ENCODE peak calls at places on chromosomes 12 and 14, in four cellular contexts. C, A, N and Q are unnamed samples.

GRCh38 chr12:38137287-38137686 is 179.3 kb upstream of the ALG10B start:
- DNase-seq in C (no peak), A (no peak), N (no peak), Q (no peak)

GRCh38 chr14:74988131-74988530 is 14.6 kb upstream of the EIF2B2 start:
- DNase-seq in C (no peak), A (no peak), N (peak), Q (no peak)

GRCh38 chr12:112996501-112996900 is 18.2 kb downstream of the OAS2 start:
- DNase-seq in C (no peak), A (no peak), N (no peak), Q (no peak)

GRCh38 chr14:77302926-77303325 is 17.8 kb downstream of the POMT2 start:
- DNase-seq in C (no peak), A (no peak), N (peak), Q (peak)

GRCh38 chr14:103522649-103523582 is at the start of gene CKB:
- DNase-seq in C (peak), A (no peak), N (no peak), Q (no peak)

GRCh38 chr14:90733139-90733808 is 83.0 kb downstream of the TTC7B start:
- DNase-seq in C (no peak), A (no peak), N (no peak), Q (no peak)

GRCh38 chr12:93946542-93947150 is 201.7 kb upstream of the PLXNC1 start:
- DNase-seq in C (no peak), A (no peak), N (peak), Q (no peak)

GRCh38 chr12:132471011-132471857 is 18.7 kb upstream of the FBRSL1 start:
- DNase-seq in C (no peak), A (peak), N (no peak), Q (no peak)

GRCh38 chr14:64693766-64694165 is 10.5 kb upstream of the PLEKHG3 start:
- DNase-seq in C (no peak), A (no peak), N (no peak), Q (no peak)

GRCh38 chr12:86787419-86787818 is 531.2 kb upstream of the MGAT4C start:
- DNase-seq in C (no peak), A (no peak), N (no peak), Q (no peak)

GRCh38 chr14:23629831-23630396 is 6.2 kb upstream of the DHRS2 start:
- DNase-seq in C (no peak), A (peak), N (no peak), Q (no peak)

GRCh38 chr14:105369653-105370040 is 28.7 kb upstream of the TEX22 start:
- DNase-seq in C (no peak), A (no peak), N (no peak), Q (no peak)

GRCh38 chr12:124632510-124632909 is 65.1 kb upstream of the NCOR2 start:
- DNase-seq in C (peak), A (no peak), N (peak), Q (no peak)

GRCh38 chr14:29278301-29278700 is 511.7 kb downstream of the FOXG1 start:
- DNase-seq in C (no peak), A (no peak), N (peak), Q (no peak)

GRCh38 chr14:21042918-21043317 is 756 bp downstream of the RNASE7 start:
- DNase-seq in C (no peak), A (peak), N (no peak), Q (no peak)

GRCh38 chr14:61462566-61463195 is 141.3 kb downstream of the PRKCH start:
- DNase-seq in C (no peak), A (no peak), N (peak), Q (no peak)

GRCh38 chr12:51822956-51823355 is 25.6 kb downstream of the FIGNL2 start:
- DNase-seq in C (no peak), A (peak), N (no peak), Q (no peak)

GRCh38 chr12:5051913-5052312 is 8.2 kb downstream of the KCNA5 start:
- DNase-seq in C (no peak), A (no peak), N (no peak), Q (no peak)

DNA sequence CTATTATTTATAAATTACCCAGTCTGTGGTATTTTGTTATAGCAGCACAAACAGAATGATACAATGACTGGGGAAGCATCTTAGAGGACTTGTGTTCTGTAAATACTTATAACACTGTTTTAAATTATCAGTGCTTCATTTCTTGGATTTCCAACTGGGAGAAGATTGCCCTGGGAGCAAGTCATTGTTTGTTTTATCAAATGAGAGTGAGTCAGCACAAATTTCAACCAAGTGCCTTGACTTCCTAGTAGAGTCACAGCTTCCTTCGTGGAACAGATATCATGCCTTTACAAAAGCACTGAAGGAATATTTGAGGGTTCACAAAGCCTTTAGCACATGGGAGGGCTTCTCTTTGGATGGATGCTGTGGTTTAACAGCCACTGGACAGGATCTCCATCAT is 234.1 kb downstream of the KTN1 start:
- DNase-seq in C (no peak), A (no peak), N (no peak), Q (no peak)
- TF ChIP-seq CTCF in C (no peak), A (no peak), N (no peak), Q (no peak)

GRCh38 chr12:47407730-47408129 is 298.1 kb downstream of the RPAP3 start:
- DNase-seq in C (no peak), A (no peak), N (no peak), Q (no peak)

GRCh38 chr12:47410383-47410782 is 295.4 kb downstream of the RPAP3 start:
- DNase-seq in C (no peak), A (no peak), N (no peak), Q (no peak)

GRCh38 chr12:47410862-47411261 is 295.0 kb downstream of the RPAP3 start:
- DNase-seq in C (no peak), A (no peak), N (no peak), Q (no peak)

GRCh38 chr12:47409310-47409709 is 296.5 kb downstream of the RPAP3 start:
- DNase-seq in C (no peak), A (no peak), N (no peak), Q (no peak)

GRCh38 chr12:47408171-47408871 is 297.5 kb downstream of the RPAP3 start:
- DNase-seq in C (no peak), A (no peak), N (no peak), Q (peak)
- TF ChIP-seq CTCF in C (no peak), A (no peak), N (no peak), Q (peak)

DNA sequence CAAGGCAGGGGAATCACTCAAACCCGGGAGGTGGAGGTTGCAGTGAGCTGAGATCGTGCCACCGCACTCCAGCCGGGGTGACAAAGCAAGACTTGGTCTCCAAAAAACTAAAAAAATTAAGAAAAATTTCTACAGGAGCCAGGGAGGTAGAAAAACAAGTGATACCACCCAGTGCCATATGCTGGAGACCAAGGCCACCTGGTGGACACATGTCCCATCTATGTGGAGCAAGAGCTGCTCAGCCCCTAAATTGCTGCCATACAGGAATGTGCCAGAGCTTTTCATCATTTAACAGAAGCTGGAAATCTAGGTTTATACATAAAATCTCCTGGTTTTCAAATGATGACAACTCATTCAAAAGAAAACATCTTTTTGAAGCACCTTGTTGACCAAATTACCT is 61.4 kb upstream of the ELK3 start:
- DNase-seq in C (no peak), A (no peak), N (no peak), Q (no peak)
- TF ChIP-seq CTCF in C (no peak), A (no peak), N (no peak), Q (peak)

GRCh38 chr14:59123975-59124374 is 64.5 kb upstream of the DAAM1 start:
- DNase-seq in C (no peak), A (no peak), N (no peak), Q (no peak)
- TF ChIP-seq CTCF in C (no peak), A (no peak), N (peak), Q (no peak)

GRCh38 chr14:69932391-69932790 is 53.2 kb downstream of the SMOC1 start:
- DNase-seq in C (no peak), A (no peak), N (no peak), Q (no peak)
- TF ChIP-seq CTCF in C (no peak), A (no peak), N (no peak), Q (no peak)

GRCh38 chr14:72124171-72124570 is 191.9 kb downstream of the RGS6 start:
- DNase-seq in C (no peak), A (no peak), N (no peak), Q (no peak)

GRCh38 chr14:72126091-72126490 is 193.9 kb downstream of the RGS6 start:
- DNase-seq in C (no peak), A (peak), N (no peak), Q (no peak)

GRCh38 chr14:72128629-72129028 is 196.4 kb downstream of the RGS6 start:
- DNase-seq in C (no peak), A (no peak), N (no peak), Q (no peak)

GRCh38 chr14:72126561-72126960 is 194.3 kb downstream of the RGS6 start:
- DNase-seq in C (no peak), A (no peak), N (no peak), Q (no peak)

GRCh38 chr14:72129283-72129682 is 197.1 kb downstream of the RGS6 start:
- DNase-seq in C (no peak), A (peak), N (no peak), Q (no peak)
- TF ChIP-seq CTCF in C (no peak), A (no peak), N (no peak), Q (no peak)

DNA sequence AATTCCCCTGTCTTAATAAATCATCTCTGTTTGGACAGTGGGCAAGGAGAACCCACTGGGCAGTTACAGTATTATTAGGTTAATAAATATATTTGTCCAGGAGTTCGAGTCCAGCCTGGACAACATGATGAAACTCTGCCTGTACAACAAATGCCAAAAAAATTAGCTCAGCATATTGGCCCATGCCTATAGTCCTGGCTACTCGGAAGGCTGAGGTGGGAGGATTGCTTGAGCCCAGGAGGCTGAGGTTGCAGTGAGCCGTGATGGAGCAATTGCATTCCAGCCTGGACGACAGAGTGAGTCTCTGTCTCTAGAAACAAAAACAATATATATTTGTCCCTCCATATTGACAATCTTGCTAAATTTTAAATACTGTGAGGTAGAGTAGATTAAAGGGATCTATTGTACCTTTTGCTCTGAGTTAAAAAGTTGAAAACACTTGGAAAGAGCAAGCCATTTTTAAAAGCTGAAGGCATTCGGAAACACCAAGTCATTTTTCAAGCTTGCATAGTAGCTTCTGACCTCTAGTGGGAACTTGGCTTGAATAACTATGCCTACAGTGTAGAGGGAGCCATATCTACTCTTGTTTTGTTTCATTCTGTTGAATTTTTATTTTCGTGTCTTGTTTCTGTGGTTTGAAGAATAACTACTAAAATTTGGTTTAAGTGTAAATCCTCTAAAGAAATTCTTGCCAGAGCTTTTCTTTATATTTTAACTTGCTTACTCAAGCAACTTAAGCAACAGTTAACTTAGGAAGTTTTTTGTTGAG is 14.6 kb upstream of the EEA1 start:
- DNase-seq in C (no peak), A (no peak), N (peak), Q (no peak)
- TF ChIP-seq CTCF in C (no peak), A (no peak), N (no peak), Q (no peak)

GRCh38 chr12:44694027-44694426 is 182.1 kb downstream of the NELL2 start:
- DNase-seq in C (no peak), A (no peak), N (no peak), Q (no peak)

DNA sequence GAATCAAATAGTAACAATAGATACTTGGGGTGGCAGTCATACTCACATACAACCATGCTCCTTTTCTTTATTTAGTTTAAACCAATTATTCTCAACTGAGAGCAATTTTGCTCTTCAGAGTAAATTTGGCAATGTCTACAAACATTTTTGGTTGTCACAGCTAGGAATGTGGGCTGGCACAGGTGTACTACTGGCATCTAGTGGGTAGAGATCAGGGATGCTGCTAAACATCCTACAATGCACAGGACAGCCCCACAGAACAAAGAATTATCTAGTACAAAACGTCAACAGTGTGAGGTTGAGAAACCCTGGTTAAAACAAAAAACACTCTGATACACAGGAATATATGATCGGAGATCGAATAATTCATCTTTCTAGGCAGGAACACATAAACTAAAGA is 186.5 kb downstream of the NELL2 start:
- DNase-seq in C (no peak), A (no peak), N (no peak), Q (no peak)
- TF ChIP-seq CTCF in C (no peak), A (no peak), N (no peak), Q (no peak)

GRCh38 chr12:49637401-49637800 is 14.0 kb downstream of the PRPF40B start:
- DNase-seq in C (no peak), A (no peak), N (no peak), Q (peak)

GRCh38 chr12:49635036-49635435 is 11.7 kb downstream of the PRPF40B start:
- DNase-seq in C (no peak), A (no peak), N (no peak), Q (no peak)

GRCh38 chr12:49636574-49636973 is 13.2 kb downstream of the PRPF40B start:
- DNase-seq in C (peak), A (no peak), N (no peak), Q (peak)

GRCh38 chr12:49635656-49636055 is 12.3 kb downstream of the PRPF40B start:
- DNase-seq in C (no peak), A (no peak), N (no peak), Q (peak)

GRCh38 chr12:49636979-49637378 is 13.6 kb downstream of the PRPF40B start:
- DNase-seq in C (peak), A (no peak), N (peak), Q (peak)
- TF ChIP-seq CTCF in C (peak), A (no peak), N (peak), Q (peak)

DNA sequence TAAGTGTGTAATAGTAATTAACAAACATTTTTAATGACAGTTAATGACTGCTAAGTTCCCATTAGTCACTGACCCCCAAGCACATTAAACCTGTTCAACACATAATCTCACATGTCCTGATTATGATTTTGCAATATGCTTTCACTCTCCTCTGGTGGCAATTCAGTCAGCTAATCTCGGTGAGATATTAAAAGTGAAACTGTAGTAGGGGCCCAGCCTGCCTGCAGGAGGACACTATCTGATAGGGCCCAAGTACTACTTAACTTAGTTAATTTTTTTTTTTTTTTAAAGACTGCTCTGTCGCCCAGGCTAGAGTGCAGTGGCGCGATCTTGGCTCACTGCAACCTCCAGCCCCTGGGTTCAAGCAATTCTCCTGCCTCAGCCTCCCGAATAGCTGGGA is 48.8 kb downstream of the CIT start:
- DNase-seq in C (no peak), A (no peak), N (no peak), Q (no peak)
- TF ChIP-seq CTCF in C (no peak), A (no peak), N (no peak), Q (no peak)